ENCODE peak calls at places on chromosomes 6 and 20, in five cellular contexts. Y is activated CD4-positive, alpha-beta memory T cell treated with anti-CD3 and anti-CD28 coated beads for 36 hours; X is mesothelial cell of epicardium; D is mesendoderm; E is M059J. Q is an unnamed sample.

GRCh38 chr6:68427630-68428029 is 207.5 kb upstream of the ADGRB3 start:
- DNase-seq in Y (no peak), X (no peak), D (no peak), E (peak), Q (no peak)

GRCh38 chr20:36929691-36930090 is 21.8 kb downstream of the SAMHD1 start:
- DNase-seq in Y (no peak), X (no peak), D (no peak), E (no peak), Q (no peak)

GRCh38 chr6:6689413-6690143 is 101.1 kb downstream of the LY86 start:
- DNase-seq in Y (no peak), X (no peak), D (no peak), E (peak), Q (no peak)

GRCh38 chr6:55941713-55942112 is 66.3 kb upstream of the BMP5 start:
- DNase-seq in Y (no peak), X (no peak), D (peak), E (no peak), Q (no peak)

GRCh38 chr6:144362042-144363018 is 77.2 kb downstream of the UTRN start:
- DNase-seq in Y (no peak), X (no peak), D (no peak), E (peak), Q (no peak)

GRCh38 chr20:16574656-16575355 is 1.6 kb upstream of the KIF16B start:
- DNase-seq in Y (peak), X (peak), D (peak), E (peak), Q (peak)

GRCh38 chr6:157049126-157049525 is 271.9 kb downstream of the ARID1B start:
- DNase-seq in Y (no peak), X (no peak), D (peak), E (no peak), Q (no peak)

GRCh38 chr6:33912177-33912576 is 108.4 kb upstream of the MLN start:
- DNase-seq in Y (no peak), X (no peak), D (no peak), E (no peak), Q (no peak)

GRCh38 chr6:160188773-160189172 is 67.2 kb downstream of the SLC22A1 start:
- DNase-seq in Y (no peak), X (no peak), D (no peak), E (peak), Q (no peak)

GRCh38 chr6:99997141-99997540 is 3.1 kb upstream of the MCHR2 start:
- DNase-seq in Y (no peak), X (no peak), D (no peak), E (no peak), Q (no peak)

GRCh38 chr20:16864069-16864468 is 115.9 kb downstream of the OTOR start:
- DNase-seq in Y (no peak), X (no peak), D (no peak), E (peak), Q (no peak)

GRCh38 chr6:76403058-76403457 is 330.6 kb upstream of the IMPG1 start:
- DNase-seq in Y (no peak), X (no peak), D (no peak), E (no peak), Q (no peak)

GRCh38 chr6:135680964-135681913 is 170.3 kb upstream of the PDE7B start:
- DNase-seq in Y (no peak), X (no peak), D (no peak), E (peak), Q (no peak)

GRCh38 chr6:3750324-3751018 is 1.0 kb downstream of the PXDC1 start:
- DNase-seq in Y (peak), X (no peak), D (peak), E (peak), Q (peak)

GRCh38 chr20:61723538-61724257 is 342.0 kb downstream of the TAF4 start:
- DNase-seq in Y (no peak), X (no peak), D (no peak), E (no peak), Q (no peak)

GRCh38 chr6:139970591-139970991 is 596.1 kb upstream of the CITED2 start:
- DNase-seq in Y (no peak), X (no peak), D (no peak), E (peak), Q (no peak)

GRCh38 chr6:147699637-147700036 is 191.1 kb downstream of the SAMD5 start:
- DNase-seq in Y (no peak), X (no peak), D (no peak), E (peak), Q (no peak)